ENCODE peak calls at places on chromosomes 3 and 15, in four cellular contexts. One of them, this sample, is unnamed.

GRCh38 chr3:195098741-195099525 is 172.0 kb downstream of the XXYLT1 start:
- DNase-seq in Peyer's patch: no peak
- DNase-seq in psoas muscle: no peak
- DNase-seq in Caco-2: no peak
- DNase-seq in this sample: no peak

GRCh38 chr15:41983221-41983620 is 10.9 kb upstream of the EHD4 start:
- DNase-seq in Peyer's patch: no peak
- DNase-seq in psoas muscle: no peak
- DNase-seq in Caco-2: no peak
- DNase-seq in this sample: no peak

GRCh38 chr15:89912674-89913396 is at the start of gene ARPIN:
- DNase-seq in Peyer's patch: peak; percentile 80
- DNase-seq in psoas muscle: peak; percentile 64
- DNase-seq in Caco-2: peak; percentile 77
- DNase-seq in this sample: peak; percentile 55

GRCh38 chr3:142888099-142888483 is 792 bp downstream of the PCOLCE2 start:
- DNase-seq in Peyer's patch: no peak
- DNase-seq in psoas muscle: no peak
- DNase-seq in Caco-2: no peak
- DNase-seq in this sample: no peak

GRCh38 chr15:25668901-25669300 is 194.2 kb downstream of the ATP10A start:
- DNase-seq in Peyer's patch: no peak
- DNase-seq in psoas muscle: no peak
- DNase-seq in Caco-2: no peak
- DNase-seq in this sample: no peak

GRCh38 chr3:45011756-45012441 is 14.2 kb upstream of the CLEC3B start:
- DNase-seq in Peyer's patch: no peak
- DNase-seq in psoas muscle: peak; percentile 71
- DNase-seq in Caco-2: no peak
- DNase-seq in this sample: peak; percentile 56

GRCh38 chr3:142366434-142366833 is 81.4 kb downstream of the XRN1 start:
- DNase-seq in Peyer's patch: no peak
- DNase-seq in psoas muscle: no peak
- DNase-seq in Caco-2: peak; percentile 23
- DNase-seq in this sample: no peak

GRCh38 chr3:15948403-15948802 is 150.6 kb upstream of the ANKRD28 start:
- DNase-seq in Peyer's patch: no peak
- DNase-seq in psoas muscle: no peak
- DNase-seq in Caco-2: no peak
- DNase-seq in this sample: no peak

GRCh38 chr3:177832862-177833261 is 635.6 kb upstream of the TBL1XR1 start:
- DNase-seq in Peyer's patch: no peak
- DNase-seq in psoas muscle: no peak
- DNase-seq in Caco-2: no peak
- DNase-seq in this sample: no peak

GRCh38 chr15:90931737-90932659 is at the start of gene HDDC3:
- DNase-seq in Peyer's patch: peak; percentile 95
- DNase-seq in psoas muscle: peak; percentile 95
- DNase-seq in Caco-2: peak; percentile 94
- DNase-seq in this sample: peak; percentile 92

GRCh38 chr3:46097691-46098241 is 70.5 kb upstream of the XCR1 start:
- DNase-seq in Peyer's patch: no peak
- DNase-seq in psoas muscle: peak; percentile 29
- DNase-seq in Caco-2: no peak
- DNase-seq in this sample: peak; percentile 46

GRCh38 chr15:70761046-70761445 is 2.3 kb downstream of the UACA start:
- DNase-seq in Peyer's patch: no peak
- DNase-seq in psoas muscle: no peak
- DNase-seq in Caco-2: no peak
- DNase-seq in this sample: no peak

GRCh38 chr3:177420643-177421042 is 223.4 kb upstream of the TBL1XR1 start:
- DNase-seq in Peyer's patch: no peak
- DNase-seq in psoas muscle: no peak
- DNase-seq in Caco-2: no peak
- DNase-seq in this sample: no peak

GRCh38 chr3:144859057-144859626 is 887.5 kb downstream of the DIPK2A start:
- DNase-seq in Peyer's patch: no peak
- DNase-seq in psoas muscle: no peak
- DNase-seq in Caco-2: no peak
- DNase-seq in this sample: no peak

GRCh38 chr3:118267588-118267987 is 767.1 kb downstream of the IGSF11 start:
- DNase-seq in Peyer's patch: no peak
- DNase-seq in psoas muscle: no peak
- DNase-seq in Caco-2: no peak
- DNase-seq in this sample: no peak

GRCh38 chr15:52183562-52184173 is 7.5 kb downstream of the GNB5 start:
- DNase-seq in Peyer's patch: no peak
- DNase-seq in psoas muscle: no peak
- DNase-seq in Caco-2: peak; percentile 44
- DNase-seq in this sample: no peak

GRCh38 chr3:50170689-50171088 is 15.6 kb downstream of the SEMA3F start:
- DNase-seq in Peyer's patch: no peak
- DNase-seq in psoas muscle: peak; percentile 61
- DNase-seq in Caco-2: no peak
- DNase-seq in this sample: peak; percentile 60

GRCh38 chr3:32281570-32282106 is 43.2 kb downstream of the CMTM8 start:
- DNase-seq in Peyer's patch: no peak
- DNase-seq in psoas muscle: no peak
- DNase-seq in Caco-2: peak; percentile 19
- DNase-seq in this sample: no peak

GRCh38 chr15:42038401-42038800 is 17.6 kb upstream of the PLA2G4E start:
- DNase-seq in Peyer's patch: no peak
- DNase-seq in psoas muscle: no peak
- DNase-seq in Caco-2: no peak
- DNase-seq in this sample: no peak

GRCh38 chr3:127226451-127226850 is 33.5 kb downstream of the PRR23E start:
- DNase-seq in Peyer's patch: no peak
- DNase-seq in psoas muscle: no peak
- DNase-seq in Caco-2: no peak
- DNase-seq in this sample: no peak

GRCh38 chr3:57298041-57298440 is 5.6 kb upstream of the ASB14 start:
- DNase-seq in Peyer's patch: no peak
- DNase-seq in psoas muscle: no peak
- DNase-seq in Caco-2: peak; percentile 10
- DNase-seq in this sample: no peak

GRCh38 chr15:45134682-45135604 is 5.1 kb downstream of the DUOX1 start:
- DNase-seq in Peyer's patch: no peak
- DNase-seq in psoas muscle: no peak
- DNase-seq in Caco-2: no peak
- DNase-seq in this sample: no peak

GRCh38 chr3:193829781-193830180 is 236.8 kb downstream of the OPA1 start:
- DNase-seq in Peyer's patch: no peak
- DNase-seq in psoas muscle: no peak
- DNase-seq in Caco-2: no peak
- DNase-seq in this sample: peak; percentile 66

GRCh38 chr15:60383008-60383694 is 14.6 kb downstream of the ANXA2 start:
- DNase-seq in Peyer's patch: no peak
- DNase-seq in psoas muscle: no peak
- DNase-seq in Caco-2: no peak
- DNase-seq in this sample: no peak

GRCh38 chr3:184884359-184885017 is 72.5 kb downstream of the VPS8 start:
- DNase-seq in Peyer's patch: no peak
- DNase-seq in psoas muscle: no peak
- DNase-seq in Caco-2: no peak
- DNase-seq in this sample: no peak

GRCh38 chr3:129974451-129975331 is at the start of gene TRH:
- DNase-seq in Peyer's patch: no peak
- DNase-seq in psoas muscle: no peak
- DNase-seq in Caco-2: no peak
- DNase-seq in this sample: no peak

GRCh38 chr3:42165211-42165610 is 74.1 kb downstream of the TRAK1 start:
- DNase-seq in Peyer's patch: no peak
- DNase-seq in psoas muscle: no peak
- DNase-seq in Caco-2: no peak
- DNase-seq in this sample: no peak

GRCh38 chr3:4988815-4989648 is 9.8 kb downstream of the BHLHE40 start:
- DNase-seq in Peyer's patch: no peak
- DNase-seq in psoas muscle: peak; percentile 69
- DNase-seq in Caco-2: no peak
- DNase-seq in this sample: no peak

GRCh38 chr15:93483923-93484322 is 394.9 kb upstream of the RGMA start:
- DNase-seq in Peyer's patch: no peak
- DNase-seq in psoas muscle: no peak
- DNase-seq in Caco-2: no peak
- DNase-seq in this sample: no peak

GRCh38 chr3:13474776-13475303 is 5.3 kb upstream of the HDAC11 start:
- DNase-seq in Peyer's patch: no peak
- DNase-seq in psoas muscle: no peak
- DNase-seq in Caco-2: no peak
- DNase-seq in this sample: no peak

GRCh38 chr15:71344316-71344715 is 229.0 kb downstream of the THSD4 start:
- DNase-seq in Peyer's patch: no peak
- DNase-seq in psoas muscle: no peak
- DNase-seq in Caco-2: no peak
- DNase-seq in this sample: no peak

GRCh38 chr15:76328106-76328696 is 8.4 kb upstream of the ISL2 start:
- DNase-seq in Peyer's patch: no peak
- DNase-seq in psoas muscle: no peak
- DNase-seq in Caco-2: no peak
- DNase-seq in this sample: no peak

GRCh38 chr15:70835826-70836225 is 18.1 kb downstream of the LARP6 start:
- DNase-seq in Peyer's patch: no peak
- DNase-seq in psoas muscle: no peak
- DNase-seq in Caco-2: no peak
- DNase-seq in this sample: no peak

GRCh38 chr3:33732394-33732793 is 14.3 kb upstream of the CLASP2 start:
- DNase-seq in Peyer's patch: no peak
- DNase-seq in psoas muscle: no peak
- DNase-seq in Caco-2: peak; percentile 16
- DNase-seq in this sample: no peak

GRCh38 chr15:37028609-37029287 is 71.6 kb downstream of the MEIS2 start:
- DNase-seq in Peyer's patch: no peak
- DNase-seq in psoas muscle: no peak
- DNase-seq in Caco-2: no peak
- DNase-seq in this sample: no peak

GRCh38 chr3:48222616-48223513 is at the start of gene CAMP:
- DNase-seq in Peyer's patch: no peak
- DNase-seq in psoas muscle: peak; percentile 65
- DNase-seq in Caco-2: peak; percentile 14
- DNase-seq in this sample: peak; percentile 79

GRCh38 chr3:119660474-119661150 is at the start of gene POPDC2:
- DNase-seq in Peyer's patch: no peak
- DNase-seq in psoas muscle: no peak
- DNase-seq in Caco-2: no peak
- DNase-seq in this sample: no peak

GRCh38 chr3:65927576-65927975 is 111.1 kb downstream of the MAGI1 start:
- DNase-seq in Peyer's patch: no peak
- DNase-seq in psoas muscle: no peak
- DNase-seq in Caco-2: no peak
- DNase-seq in this sample: no peak

DNA sequence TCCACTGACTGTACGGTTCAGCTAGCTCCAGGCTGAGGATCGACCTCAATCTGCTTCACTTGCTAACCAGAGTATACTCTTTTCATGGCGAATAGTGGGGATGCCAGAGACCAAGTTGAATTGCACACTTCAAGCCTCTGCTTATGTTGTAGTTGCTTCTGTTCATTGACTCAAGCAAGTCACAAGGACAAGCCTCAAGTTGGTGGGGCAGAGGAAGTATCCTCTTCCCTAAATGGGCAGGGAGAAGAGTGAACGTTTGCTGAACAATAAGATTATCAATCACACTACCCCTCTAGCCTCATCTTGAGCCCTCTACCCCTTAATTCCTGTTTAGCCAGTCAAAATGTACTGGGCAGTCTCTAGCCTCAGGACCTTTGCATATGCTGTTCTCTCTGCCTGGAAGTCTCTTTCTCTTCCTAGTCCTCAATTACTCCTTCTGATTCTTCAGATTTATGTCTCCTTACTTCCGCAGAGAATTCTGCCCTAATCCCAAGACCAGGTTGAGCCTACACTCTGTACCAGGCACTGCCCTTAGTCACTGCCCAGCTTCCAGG is 390.4 kb upstream of the PROK2 start:
- DNase-seq in Peyer's patch: no peak
- DNase-seq in psoas muscle: no peak
- DNase-seq in Caco-2: no peak
- DNase-seq in this sample: no peak
- TF ChIP-seq CTCF in Peyer's patch: no peak
- TF ChIP-seq CTCF in psoas muscle: no peak
- TF ChIP-seq CTCF in Caco-2: no peak
- TF ChIP-seq CTCF in this sample: no peak

GRCh38 chr15:32718822-32719716 is 1.3 kb downstream of the GREM1 start:
- DNase-seq in Peyer's patch: peak; percentile 51
- DNase-seq in psoas muscle: no peak
- DNase-seq in Caco-2: no peak
- DNase-seq in this sample: no peak
- H3K27me3 ChIP-seq in Peyer's patch: no peaks in the 10 kb centered on the region
- H3K27me3 ChIP-seq in psoas muscle: peaks cover under 1% of the 10 kb centered on the region
- H3K27me3 ChIP-seq in Caco-2: peaks cover 5% of the 10 kb centered on the region
- H3K27me3 ChIP-seq in this sample: peaks cover 31% of the 10 kb centered on the region

DNA sequence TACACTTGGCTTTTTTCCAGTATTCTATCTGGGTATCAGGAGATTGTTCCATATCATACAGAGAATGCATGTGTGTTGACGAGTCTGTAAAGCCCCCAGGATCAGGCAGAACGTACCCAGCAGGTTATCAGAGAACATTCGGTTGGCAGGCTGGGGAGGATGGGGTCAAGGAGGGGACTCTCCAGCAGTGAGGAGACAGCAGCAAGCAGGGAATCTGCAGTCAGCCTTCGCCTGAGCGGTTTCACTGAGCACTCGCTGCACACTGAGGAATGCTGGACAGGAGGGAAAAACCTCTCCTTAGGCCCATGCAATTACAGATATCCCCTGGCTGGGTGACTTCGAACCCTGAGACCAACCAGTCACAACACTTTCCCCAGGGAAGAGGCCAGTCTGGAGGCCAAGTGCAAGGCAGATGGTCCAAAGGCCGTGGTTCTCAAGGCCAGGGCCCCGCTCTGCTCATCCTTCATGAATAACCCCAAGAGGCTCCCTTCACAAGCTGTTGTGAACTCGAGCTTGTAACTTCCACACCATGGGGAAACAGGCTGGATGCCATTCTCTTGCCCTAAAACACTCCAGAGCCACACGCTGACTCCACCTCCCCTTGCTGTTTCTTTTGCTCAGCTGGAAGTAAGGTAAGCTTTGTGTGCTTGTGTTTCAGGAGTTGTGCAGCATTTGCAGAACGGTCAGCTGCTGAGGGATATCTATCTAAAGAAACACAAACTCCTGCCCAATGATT is 60.2 kb downstream of the PXYLP1 start:
- DNase-seq in Peyer's patch: no peak
- DNase-seq in psoas muscle: no peak
- DNase-seq in Caco-2: no peak
- DNase-seq in this sample: no peak
- H3K36me3 ChIP-seq in Peyer's patch: no peaks in the 10 kb centered on the region
- H3K36me3 ChIP-seq in psoas muscle: peaks cover 16% of the 10 kb centered on the region
- H3K36me3 ChIP-seq in Caco-2: no peaks in the 10 kb centered on the region
- H3K36me3 ChIP-seq in this sample: peaks cover 14% of the 10 kb centered on the region

DNA sequence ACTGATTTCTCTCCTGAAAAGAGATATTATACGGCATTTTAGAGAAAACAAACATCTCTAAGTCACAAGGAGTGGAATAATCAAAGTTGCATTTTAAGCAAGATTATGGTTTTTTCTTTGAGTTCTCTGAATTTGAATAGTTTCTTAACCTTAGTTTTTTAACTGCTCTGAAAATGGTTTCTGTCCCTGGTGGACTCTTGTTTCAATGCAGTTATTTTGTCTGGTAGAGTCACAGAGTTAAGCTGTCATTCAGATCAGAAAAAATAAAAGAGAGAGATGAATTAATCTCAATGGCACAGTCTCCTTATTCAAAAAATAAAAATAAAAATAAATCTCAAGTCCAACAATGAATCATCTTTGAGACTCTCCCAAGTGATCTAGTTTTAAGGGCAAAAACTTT is 19.0 kb downstream of the AGTR1 start:
- DNase-seq in Peyer's patch: no peak
- DNase-seq in psoas muscle: no peak
- DNase-seq in Caco-2: no peak
- DNase-seq in this sample: no peak
- TF ChIP-seq CTCF in Peyer's patch: no peak
- TF ChIP-seq CTCF in psoas muscle: no peak
- TF ChIP-seq CTCF in Caco-2: no peak
- TF ChIP-seq CTCF in this sample: no peak

This sample was measured in lung.